ENCODE peak calls at places on chromosomes 12 and 14, in six cellular contexts. N, G, O, Z, T and P are unnamed samples.

GRCh38 chr12:79191391-79191790 is 326.8 kb downstream of the SYT1 start:
- DNase-seq in N (no peak), G (no peak), O (no peak), Z (no peak), T (no peak), P (no peak)

GRCh38 chr12:29640589-29641345 is 143.0 kb downstream of the TMTC1 start:
- DNase-seq in N (peak; percentile 24), G (peak; percentile 60), O (no peak), Z (no peak), T (peak; percentile 69), P (peak; percentile 74)

GRCh38 chr14:51458563-51458955 is 193.2 kb upstream of the FRMD6 start:
- DNase-seq in N (no peak), G (peak; percentile 87), O (no peak), Z (no peak), T (no peak), P (no peak)

GRCh38 chr12:65362231-65362630 is 83.7 kb downstream of the MSRB3 start:
- DNase-seq in N (no peak), G (peak; percentile 7), O (no peak), Z (no peak), T (no peak), P (no peak)

GRCh38 chr12:47858511-47859266 is 39.0 kb upstream of the HDAC7 start:
- DNase-seq in N (no peak), G (peak; percentile 87), O (no peak), Z (no peak), T (no peak), P (no peak)

GRCh38 chr12:85413266-85413665 is 133.2 kb downstream of the ALX1 start:
- DNase-seq in N (no peak), G (peak; percentile 2), O (no peak), Z (no peak), T (no peak), P (no peak)

GRCh38 chr12:123126294-123127144 is 24.4 kb downstream of the PITPNM2 start:
- DNase-seq in N (peak; percentile 71), G (peak; percentile 97), O (no peak), Z (no peak), T (peak; percentile 56), P (peak; percentile 84)

GRCh38 chr14:56125772-56126411 is 7.7 kb downstream of the PELI2 start:
- DNase-seq in N (no peak), G (no peak), O (no peak), Z (no peak), T (no peak), P (no peak)

GRCh38 chr12:50017047-50017446 is 8.2 kb downstream of the RACGAP1 start:
- DNase-seq in N (peak; percentile 70), G (peak; percentile 16), O (no peak), Z (no peak), T (no peak), P (peak; percentile 67)

GRCh38 chr12:100186071-100186470 is 14.5 kb upstream of the ACTR6 start:
- DNase-seq in N (no peak), G (no peak), O (no peak), Z (no peak), T (no peak), P (no peak)

GRCh38 chr12:64030155-64030554 is 185.7 kb downstream of the SRGAP1 start:
- DNase-seq in N (no peak), G (no peak), O (no peak), Z (no peak), T (no peak), P (no peak)

GRCh38 chr14:104289485-104289884 is 151.1 kb downstream of the KIF26A start:
- DNase-seq in N (peak; percentile 7), G (no peak), O (no peak), Z (no peak), T (no peak), P (no peak)

GRCh38 chr12:110316861-110317260 is 35.8 kb downstream of the ATP2A2 start:
- DNase-seq in N (no peak), G (peak; percentile 75), O (no peak), Z (no peak), T (no peak), P (no peak)